ENCODE peak calls at places on chromosomes 7 and 10, in nine cellular contexts. I is upper lobe of left lung, N is sigmoid colon, M is GM12878, K is GM23338, W is HCT116, T is SK-N-SH, B is breast epithelium, A is GM12891. X is an unnamed sample.
A peak's percentile ranks its signal among the peaks of the same experiment; 100 is the strongest.

GRCh38 chr10:126917975-126918908 is 13.0 kb downstream of the DOCK1 start:
- DNase-seq in I (peak; percentile 75), N (peak; percentile 30), M (no peak), K (no peak), W (no peak), T (peak; percentile 60), B (no peak), A (no peak), X (no peak)

GRCh38 chr10:24617771-24618396 is 105.8 kb downstream of the ARHGAP21 start:
- DNase-seq in I (no peak), N (peak; percentile 71), M (no peak), K (peak; percentile 90), W (peak; percentile 45), T (peak; percentile 14), B (no peak), A (no peak), X (no peak)

GRCh38 chr7:46139079-46139478 is 218.0 kb upstream of the IGFBP3 start:
- DNase-seq in I (no peak), N (no peak), M (peak; percentile 48), K (no peak), W (no peak), T (no peak), B (no peak), A (no peak), X (no peak)

GRCh38 chr10:96576277-96576980 is 10.4 kb downstream of the TM9SF3 start:
- DNase-seq in I (no peak), N (no peak), M (no peak), K (no peak), W (no peak), T (no peak), B (no peak), A (no peak), X (no peak)

GRCh38 chr10:12782537-12782936 is 219.0 kb downstream of the CCDC3 start:
- DNase-seq in I (no peak), N (peak; percentile 74), M (no peak), K (peak; percentile 72), W (peak; percentile 42), T (peak; percentile 64), B (no peak), A (peak; percentile 22), X (no peak)

GRCh38 chr7:69994907-69995542 is 396.8 kb downstream of the AUTS2 start:
- DNase-seq in I (no peak), N (no peak), M (no peak), K (no peak), W (no peak), T (no peak), B (no peak), A (no peak), X (no peak)

GRCh38 chr7:48046458-48046857 is 11.1 kb downstream of the C7orf57 start:
- DNase-seq in I (no peak), N (no peak), M (no peak), K (peak; percentile 10), W (no peak), T (no peak), B (no peak), A (no peak), X (no peak)

GRCh38 chr10:96665306-96665705 is 55.0 kb downstream of the PIK3AP1 start:
- DNase-seq in I (no peak), N (no peak), M (no peak), K (no peak), W (no peak), T (no peak), B (no peak), A (no peak), X (no peak)

GRCh38 chr10:13503745-13504463 is 24.9 kb downstream of the BEND7 start:
- DNase-seq in I (no peak), N (no peak), M (no peak), K (no peak), W (no peak), T (no peak), B (no peak), A (no peak), X (no peak)

GRCh38 chr10:50511512-50512213 is 112.1 kb downstream of the SGMS1 start:
- DNase-seq in I (no peak), N (no peak), M (peak; percentile 93), K (no peak), W (peak; percentile 47), T (no peak), B (no peak), A (no peak), X (no peak)

GRCh38 chr7:48035967-48036478 is 680 bp downstream of the C7orf57 start:
- DNase-seq in I (peak; percentile 86), N (peak; percentile 70), M (no peak), K (peak; percentile 50), W (no peak), T (peak; percentile 59), B (no peak), A (no peak), X (no peak)

GRCh38 chr7:150365673-150366398 is 2.8 kb upstream of the REPIN1 start:
- DNase-seq in I (no peak), N (peak; percentile 14), M (no peak), K (peak; percentile 67), W (no peak), T (no peak), B (no peak), A (no peak), X (no peak)

GRCh38 chr10:49071221-49071761 is 44.0 kb downstream of the VSTM4 start:
- DNase-seq in I (no peak), N (no peak), M (no peak), K (no peak), W (no peak), T (no peak), B (no peak), A (no peak), X (no peak)

GRCh38 chr7:83921798-83922607 is 272.6 kb downstream of the SEMA3A start:
- DNase-seq in I (no peak), N (no peak), M (no peak), K (peak; percentile 9), W (no peak), T (peak; percentile 53), B (no peak), A (no peak), X (no peak)

GRCh38 chr10:91420868-91421267 is 10.7 kb downstream of the HECTD2 start:
- DNase-seq in I (no peak), N (no peak), M (no peak), K (no peak), W (no peak), T (no peak), B (no peak), A (no peak), X (no peak)

GRCh38 chr10:13099144-13099665 is 758 bp upstream of the OPTN start:
- DNase-seq in I (no peak), N (peak; percentile 77), M (no peak), K (peak; percentile 93), W (peak; percentile 54), T (peak; percentile 74), B (peak; percentile 28), A (no peak), X (peak; percentile 46)

GRCh38 chr10:21526184-21526951 is 886 bp upstream of the SKIDA1 start:
- DNase-seq in I (peak; percentile 96), N (peak; percentile 93), M (no peak), K (peak; percentile 81), W (no peak), T (peak; percentile 78), B (peak; percentile 68), A (no peak), X (peak; percentile 38)
- TF ChIP-seq POLR2AphosphoS5 in I (peak; percentile 47), N (no peak), M (no peak), K (no peak), W (no peak), T (peak; percentile 59), B (peak; percentile 51), A (no peak), X (no peak)

GRCh38 chr10:132061030-132061429 is 4.7 kb upstream of the JAKMIP3 start:
- DNase-seq in I (peak; percentile 71), N (no peak), M (no peak), K (no peak), W (no peak), T (no peak), B (no peak), A (no peak), X (no peak)

GRCh38 chr10:132061465-132062180 is 4.1 kb upstream of the JAKMIP3 start:
- DNase-seq in I (no peak), N (no peak), M (no peak), K (no peak), W (no peak), T (no peak), B (no peak), A (no peak), X (no peak)

GRCh38 chr10:132062641-132063390 is 2.9 kb upstream of the JAKMIP3 start:
- DNase-seq in I (no peak), N (no peak), M (no peak), K (no peak), W (no peak), T (peak; percentile 60), B (no peak), A (no peak), X (no peak)

GRCh38 chr10:132063432-132063831 is 2.3 kb upstream of the JAKMIP3 start:
- DNase-seq in I (no peak), N (no peak), M (no peak), K (no peak), W (no peak), T (no peak), B (no peak), A (no peak), X (no peak)

DNA sequence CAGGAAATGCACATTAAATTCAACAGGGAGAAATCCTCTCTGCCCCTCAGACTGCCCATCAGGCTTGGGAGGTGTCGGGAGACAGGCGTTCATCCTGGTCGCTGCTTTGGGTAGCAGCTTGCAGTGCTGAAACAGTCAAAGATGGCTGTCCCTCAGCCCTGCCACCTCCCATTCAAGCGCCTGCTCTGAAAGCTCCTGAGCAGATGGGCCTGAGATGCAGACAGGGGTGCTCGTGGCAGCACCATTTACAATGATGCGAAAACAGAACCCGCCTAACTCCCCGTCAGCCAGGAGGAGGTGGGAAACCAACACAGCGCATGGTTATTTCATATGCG is 3.6 kb upstream of the JAKMIP3 start:
- DNase-seq in I (no peak), N (no peak), M (no peak), K (no peak), W (no peak), T (no peak), B (no peak), A (no peak), X (no peak)
- TF ChIP-seq POLR2AphosphoS5 in I (no peak), N (no peak), M (no peak), K (no peak), W (no peak), T (no peak), B (no peak), A (no peak), X (no peak)

DNA sequence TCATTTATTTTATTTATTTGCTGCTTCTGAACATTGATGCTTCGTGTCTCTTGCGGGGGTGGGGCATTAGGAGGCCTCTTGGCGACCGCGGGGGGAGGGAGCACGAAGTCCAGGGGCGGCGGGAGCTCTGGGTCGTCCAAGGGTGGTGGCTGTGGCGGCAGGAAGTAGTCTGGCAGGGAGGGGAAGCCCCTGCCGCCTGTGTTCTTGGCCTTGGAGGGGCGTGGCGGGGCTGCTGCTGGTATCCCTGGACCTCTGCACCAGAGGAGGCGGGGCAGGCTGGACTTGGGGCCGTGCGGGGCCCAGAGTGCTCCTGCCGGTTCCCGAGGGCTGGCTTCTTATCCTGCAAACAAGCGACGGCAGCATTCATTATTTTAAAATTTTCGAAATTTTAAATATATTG is 70.5 kb upstream of the ABI1 start:
- DNase-seq in I (peak; percentile 65), N (no peak), M (no peak), K (peak; percentile 83), W (no peak), T (no peak), B (no peak), A (peak; percentile 47), X (peak; percentile 27)
- TF ChIP-seq POLR2AphosphoS5 in I (no peak), N (no peak), M (no peak), K (no peak), W (no peak), T (no peak), B (no peak), A (no peak), X (no peak)

GRCh38 chr10:52387744-52388143 is 73.7 kb downstream of the DKK1 start:
- DNase-seq in I (no peak), N (no peak), M (no peak), K (peak; percentile 17), W (peak; percentile 8), T (no peak), B (no peak), A (no peak), X (no peak)
- TF ChIP-seq POLR2AphosphoS5 in I (no peak), N (no peak), M (no peak), K (no peak), W (no peak), T (no peak), B (no peak), A (no peak), X (no peak)